ENCODE peak calls at places on chromosomes 2 and 18, in five cellular contexts. S, C, Y, P and L are unnamed samples.

GRCh38 chr18:44130365-44130942 is 550.2 kb upstream of the SETBP1 start:
- DNase-seq in S (peak), C (peak), Y (peak), P (no peak), L (peak)

GRCh38 chr2:168343586-168343985 is 96.2 kb upstream of the STK39 start:
- DNase-seq in S (no peak), C (peak), Y (no peak), P (no peak), L (peak)

GRCh38 chr2:18368008-18368407 is 192.4 kb downstream of the RDH14 start:
- DNase-seq in S (no peak), C (peak), Y (no peak), P (no peak), L (no peak)

GRCh38 chr2:237072067-237072931 is 13.4 kb upstream of the COPS8 start:
- DNase-seq in S (peak), C (peak), Y (peak), P (no peak), L (peak)

GRCh38 chr2:167425113-167425512 is 536.8 kb downstream of the XIRP2 start:
- DNase-seq in S (no peak), C (no peak), Y (no peak), P (no peak), L (no peak)

GRCh38 chr2:31012384-31012783 is 125.9 kb downstream of the GALNT14 start:
- DNase-seq in S (no peak), C (no peak), Y (no peak), P (no peak), L (no peak)

GRCh38 chr18:8107426-8107825 is 501.8 kb upstream of the RAB12 start:
- DNase-seq in S (no peak), C (no peak), Y (no peak), P (no peak), L (no peak)

GRCh38 chr2:100238471-100238870 is 83.8 kb downstream of the LONRF2 start:
- DNase-seq in S (peak), C (no peak), Y (no peak), P (no peak), L (no peak)

GRCh38 chr2:236625156-236625690 is 55.6 kb downstream of the ACKR3 start:
- DNase-seq in S (no peak), C (no peak), Y (no peak), P (no peak), L (no peak)

GRCh38 chr2:26562811-26563645 is 78.1 kb downstream of the CIB4 start:
- DNase-seq in S (no peak), C (no peak), Y (no peak), P (no peak), L (no peak)

GRCh38 chr2:19043893-19044292 is 314.5 kb downstream of the OSR1 start:
- DNase-seq in S (no peak), C (no peak), Y (no peak), P (no peak), L (no peak)

GRCh38 chr2:234195516-234195915 is 145.0 kb downstream of the SPP2 start:
- DNase-seq in S (no peak), C (no peak), Y (no peak), P (no peak), L (no peak)

GRCh38 chr2:7567646-7568045 is 650.4 kb downstream of the RNF144A start:
- DNase-seq in S (peak), C (no peak), Y (no peak), P (no peak), L (no peak)

GRCh38 chr2:44821500-44821899 is 120.0 kb upstream of the SIX3 start:
- DNase-seq in S (no peak), C (no peak), Y (no peak), P (no peak), L (no peak)

GRCh38 chr18:11859903-11860407 is 8.7 kb downstream of the CHMP1B start:
- DNase-seq in S (no peak), C (peak), Y (no peak), P (no peak), L (peak)

GRCh38 chr2:237254369-237254861 is 159.5 kb downstream of the COL6A3 start:
- DNase-seq in S (no peak), C (peak), Y (no peak), P (no peak), L (peak)

GRCh38 chr2:62176771-62177170 is 19.1 kb upstream of the B3GNT2 start:
- DNase-seq in S (no peak), C (no peak), Y (no peak), P (no peak), L (no peak)

GRCh38 chr2:45169339-45170190 is 160.3 kb upstream of the SIX2 start:
- DNase-seq in S (peak), C (no peak), Y (peak), P (no peak), L (peak)

GRCh38 chr18:33231474-33232317 is 208.8 kb downstream of the CCDC178 start:
- DNase-seq in S (peak), C (peak), Y (peak), P (peak), L (peak)

GRCh38 chr2:46803911-46804670 is 111.5 kb downstream of the MCFD2 start:
- DNase-seq in S (no peak), C (peak), Y (no peak), P (no peak), L (peak)

GRCh38 chr2:205772983-205773382 is 90.7 kb downstream of the NRP2 start:
- DNase-seq in S (no peak), C (no peak), Y (no peak), P (no peak), L (no peak)

GRCh38 chr2:98896416-98896815 is 39.6 kb downstream of the CRACDL start:
- DNase-seq in S (no peak), C (no peak), Y (no peak), P (no peak), L (no peak)

GRCh38 chr2:166563894-166564293 is 69.8 kb upstream of the SCN7A start:
- DNase-seq in S (no peak), C (no peak), Y (no peak), P (no peak), L (no peak)

GRCh38 chr2:1588051-1588993 is 156.0 kb downstream of the PXDN start:
- DNase-seq in S (no peak), C (no peak), Y (no peak), P (no peak), L (no peak)

GRCh38 chr2:44934521-44934961 is 7.0 kb upstream of the SIX3 start:
- DNase-seq in S (peak), C (no peak), Y (no peak), P (no peak), L (no peak)

GRCh38 chr2:183919167-183919566 is 679.2 kb upstream of the ZNF804A start:
- DNase-seq in S (no peak), C (no peak), Y (no peak), P (no peak), L (no peak)

GRCh38 chr2:52536929-52537460 is 1230.6 kb upstream of the CHAC2 start:
- DNase-seq in S (no peak), C (peak), Y (no peak), P (no peak), L (peak)

GRCh38 chr2:222174450-222174849 is 124.3 kb downstream of the PAX3 start:
- DNase-seq in S (peak), C (no peak), Y (no peak), P (peak), L (no peak)

DNA sequence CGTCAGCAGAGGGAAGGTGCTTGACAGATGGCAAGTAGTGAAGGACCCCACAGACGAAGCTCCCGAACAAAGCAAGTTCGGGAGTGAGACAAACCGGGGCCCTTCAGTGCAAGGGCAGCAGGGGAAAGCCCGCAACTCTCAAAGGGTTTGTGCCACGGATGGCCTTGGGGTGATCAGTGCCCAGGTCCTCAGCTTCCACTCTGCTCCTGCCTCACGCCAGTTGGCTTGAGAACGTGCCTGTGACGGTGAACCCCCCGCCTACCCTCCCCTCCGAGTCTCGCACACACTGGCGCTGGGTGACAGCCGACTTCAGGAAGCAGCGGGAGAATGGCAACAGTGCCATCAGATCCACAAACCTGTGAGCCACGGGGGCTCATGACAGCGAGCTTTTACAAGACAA is 56.8 kb upstream of the SALL3 start:
- DNase-seq in S (no peak), C (no peak), Y (no peak), P (no peak), L (no peak)
- H4K8ac ChIP-seq in S (no peak), C (no peak), Y (no peak), P (no peak), L (no peak)

DNA sequence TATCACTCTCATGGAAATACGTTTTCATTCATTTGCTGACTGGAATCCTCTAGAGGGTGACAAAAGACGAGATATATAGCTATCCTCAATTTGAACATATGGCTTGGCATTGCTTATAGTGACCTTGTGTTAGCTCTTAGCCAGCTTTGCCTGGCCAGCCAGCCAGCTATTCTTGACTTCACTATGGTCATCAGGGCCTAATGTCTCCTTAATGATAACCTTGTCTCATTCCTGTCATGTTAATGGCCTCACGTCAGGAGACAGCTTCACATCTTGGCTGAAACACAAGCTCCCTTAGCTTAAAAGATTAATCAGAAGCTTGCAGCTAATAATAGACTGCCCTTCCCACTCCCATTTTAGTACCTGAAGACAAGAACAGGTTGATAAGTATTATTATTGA is 1517.5 kb upstream of the PIK3C3 start:
- DNase-seq in S (no peak), C (no peak), Y (no peak), P (no peak), L (no peak)
- H4K91ac ChIP-seq in S (no peak), C (no peak), Y (no peak), P (no peak), L (no peak)

GRCh38 chr18:10316778-10317177 is 137.7 kb upstream of the APCDD1 start:
- DNase-seq in S (no peak), C (no peak), Y (no peak), P (no peak), L (no peak)
- H3K9ac ChIP-seq in S (no peak), C (no peak), Y (no peak), P (no peak), L (no peak)

GRCh38 chr2:231176061-231176460 is 22.4 kb upstream of the ARMC9 start:
- DNase-seq in S (no peak), C (no peak), Y (no peak), P (no peak), L (no peak)
- H4K8ac ChIP-seq in S (no peak), C (no peak), Y (no peak), P (no peak), L (no peak)